ENCODE peak calls at places on chromosomes 1 and 21, in ten cellular contexts. W, J, A, D, Z, Y, C, F, G and S are unnamed samples.

GRCh38 chr1:35573776-35574654 is 901 bp downstream of the TFAP2E start:
- DNase-seq in W (no peak), J (no peak), A (no peak), D (no peak), Z (no peak), Y (no peak), C (peak), F (peak), G (no peak), S (no peak)

GRCh38 chr21:22468893-22469292 is 1470.7 kb downstream of the NCAM2 start:
- DNase-seq in W (no peak), J (no peak), A (no peak), D (no peak), Z (no peak), Y (no peak), C (no peak), F (no peak), G (no peak), S (no peak)

GRCh38 chr1:116769561-116769977 is 15.3 kb downstream of the CD2 start:
- DNase-seq in W (peak), J (peak), A (peak), D (no peak), Z (no peak), Y (peak), C (no peak), F (no peak), G (no peak), S (no peak)

GRCh38 chr21:38683222-38683621 is 122.5 kb upstream of the ETS2 start:
- DNase-seq in W (no peak), J (peak), A (no peak), D (no peak), Z (no peak), Y (no peak), C (no peak), F (no peak), G (no peak), S (no peak)

GRCh38 chr1:43834280-43835140 is 99.1 kb upstream of the ARTN start:
- DNase-seq in W (peak), J (peak), A (peak), D (no peak), Z (peak), Y (no peak), C (peak), F (peak), G (no peak), S (no peak)

GRCh38 chr1:58914925-58915324 is 131.1 kb upstream of the JUN start:
- DNase-seq in W (no peak), J (no peak), A (no peak), D (no peak), Z (no peak), Y (no peak), C (no peak), F (no peak), G (no peak), S (no peak)

GRCh38 chr1:163378554-163378953 is 56.8 kb downstream of the NUF2 start:
- DNase-seq in W (no peak), J (no peak), A (no peak), D (no peak), Z (no peak), Y (no peak), C (no peak), F (no peak), G (no peak), S (no peak)

GRCh38 chr1:154608522-154609294 is 722 bp upstream of the ADAR start:
- DNase-seq in W (peak), J (peak), A (peak), D (peak), Z (peak), Y (peak), C (peak), F (peak), G (peak), S (peak)

GRCh38 chr1:27102707-27103468 is 52.0 kb downstream of the SLC9A1 start:
- DNase-seq in W (peak), J (peak), A (peak), D (peak), Z (peak), Y (peak), C (peak), F (peak), G (peak), S (peak)

GRCh38 chr1:106699436-106699835 is 357.0 kb upstream of the PRMT6 start:
- DNase-seq in W (no peak), J (peak), A (no peak), D (no peak), Z (no peak), Y (no peak), C (no peak), F (no peak), G (no peak), S (no peak)

DNA sequence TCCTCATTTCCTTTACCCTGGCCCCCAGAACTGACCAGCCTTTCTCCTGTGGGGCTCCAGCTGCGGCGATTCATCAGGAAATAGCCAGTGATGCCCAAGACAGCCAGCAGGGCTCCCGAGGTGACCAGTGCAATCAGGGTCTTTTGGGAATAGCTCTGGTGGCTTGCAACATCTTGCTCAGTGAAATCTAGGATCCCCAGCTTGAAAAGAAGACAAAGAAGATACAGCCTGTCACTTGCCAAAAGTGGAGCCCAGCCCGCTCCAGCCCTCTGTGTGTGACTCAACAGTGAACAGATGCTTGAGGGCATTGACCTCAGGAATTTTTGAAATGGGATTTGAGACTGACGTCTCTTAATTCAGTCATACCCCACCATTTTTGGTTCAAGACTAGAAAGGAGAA is 22.3 kb downstream of the CD34 start:
- DNase-seq in W (no peak), J (peak), A (peak), D (no peak), Z (peak), Y (no peak), C (no peak), F (no peak), G (no peak), S (no peak)
- TF ChIP-seq CTCF in W (peak), J (peak), A (peak), D (no peak), Z (no peak), Y (no peak), C (peak), F (no peak), G (peak), S (no peak)

GRCh38 chr1:18700530-18700929 is 69.9 kb downstream of the PAX7 start:
- DNase-seq in W (no peak), J (no peak), A (no peak), D (no peak), Z (no peak), Y (no peak), C (no peak), F (no peak), G (no peak), S (no peak)
- TF ChIP-seq CTCF in W (no peak), J (no peak), A (no peak), D (no peak), Z (no peak), Y (no peak), C (no peak), F (no peak), G (no peak), S (no peak)

DNA sequence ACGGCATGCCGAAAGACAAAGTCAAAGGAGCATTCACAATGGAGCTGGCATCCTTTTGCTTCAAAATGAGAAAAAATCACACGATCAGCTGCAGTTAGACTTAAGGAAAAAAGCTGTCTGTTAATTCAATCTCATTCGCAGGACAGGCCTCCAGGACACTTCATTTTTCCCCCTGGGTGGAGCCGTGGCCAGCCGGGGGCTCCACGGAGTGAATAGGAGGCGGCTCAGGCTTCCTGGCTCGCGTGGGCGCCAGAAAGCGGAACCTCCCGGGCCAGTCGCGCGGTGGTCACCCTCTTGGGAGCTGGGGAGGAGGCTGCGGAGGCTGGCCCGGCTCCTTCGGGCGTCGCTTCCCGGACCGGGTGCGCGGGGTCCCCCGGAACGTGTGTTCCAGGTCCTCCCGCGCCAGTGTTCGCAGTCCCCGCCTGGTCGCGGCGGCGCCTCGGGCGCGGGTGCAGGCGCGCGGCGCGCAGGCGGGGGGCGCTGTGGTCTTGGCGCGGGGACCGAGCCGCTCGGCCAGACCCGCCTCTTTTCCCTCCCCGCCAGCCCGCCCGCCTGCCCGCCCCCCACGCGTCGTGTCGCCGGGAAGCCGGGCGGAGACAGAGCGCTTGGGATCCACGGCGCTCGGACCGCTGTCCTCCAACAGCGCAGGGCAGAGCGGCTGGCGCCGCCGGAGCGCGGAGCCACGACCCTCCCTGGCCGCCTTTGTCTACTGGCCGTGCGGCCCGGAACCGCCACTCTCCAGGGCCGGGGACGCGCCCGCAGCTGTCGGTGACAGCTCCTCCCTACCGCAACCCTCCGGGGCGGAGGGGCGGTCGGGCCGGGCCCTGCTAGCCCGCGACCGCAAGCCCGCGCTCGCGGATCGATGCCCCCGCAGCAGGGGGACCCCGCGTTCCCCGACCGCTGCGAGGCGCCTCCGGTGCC is at the start of gene RHOU:
- DNase-seq in W (peak), J (peak), A (no peak), D (peak), Z (peak), Y (peak), C (peak), F (peak), G (peak), S (peak)
- TF ChIP-seq CTCF in W (no peak), J (peak), A (peak), D (peak), Z (peak), Y (peak), C (peak), F (peak), G (peak), S (peak)

DNA sequence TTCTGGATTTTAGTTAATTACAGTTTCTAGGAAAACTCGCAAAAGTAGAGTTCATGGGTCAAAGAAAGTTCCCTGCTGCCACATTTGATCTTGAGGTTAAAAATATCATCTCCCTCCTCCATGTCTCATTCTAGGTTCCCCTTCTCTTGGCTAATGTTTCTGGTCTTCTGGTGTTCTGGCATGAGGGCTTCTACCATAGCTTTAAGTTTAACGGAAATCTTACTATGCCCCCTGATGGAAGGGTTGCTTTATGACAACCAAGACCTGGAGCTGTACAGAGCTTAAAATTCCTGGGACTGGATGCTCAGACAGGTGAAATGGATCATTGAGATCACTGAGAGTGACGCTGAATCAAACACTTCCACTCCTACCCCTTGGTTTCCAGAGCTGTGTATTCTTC is 1881.7 kb downstream of the MRPL39 start:
- DNase-seq in W (no peak), J (no peak), A (no peak), D (no peak), Z (no peak), Y (no peak), C (no peak), F (no peak), G (no peak), S (no peak)
- TF ChIP-seq CTCF in W (no peak), J (no peak), A (no peak), D (no peak), Z (no peak), Y (no peak), C (peak), F (no peak), G (no peak), S (no peak)

GRCh38 chr1:93433407-93433961 is 14.4 kb upstream of the FNBP1L start:
- DNase-seq in W (no peak), J (no peak), A (no peak), D (no peak), Z (peak), Y (no peak), C (no peak), F (no peak), G (no peak), S (no peak)
- TF ChIP-seq CTCF in W (peak), J (peak), A (peak), D (no peak), Z (no peak), Y (no peak), C (no peak), F (peak), G (peak), S (no peak)